ENCODE peak calls at places on chromosome X, in seven cellular contexts. B is Peyer's patch, R is stomach, N is uterus, M is prostate gland, K is heart left ventricle, C is right lobe of liver. F is an unnamed sample. For H3K9me3, the result is how much of the 10 kb centered on the place peaks cover.

GRCh38 chrX:49053223-49054072 is 5.4 kb upstream of the CCDC120 start:
- DNase-seq in M (peak), B (peak), N (peak), C (no peak), K (peak), R (peak), F (peak)

GRCh38 chrX:135327299-135327698 is 18.0 kb downstream of the ETDC start:
- DNase-seq in M (no peak), R (no peak), B (no peak), K (no peak), N (no peak), C (no peak), F (no peak)

GRCh38 chrX:138691186-138691585 is 20.3 kb downstream of the FGF13 start:
- DNase-seq in M (no peak), R (no peak), N (no peak), K (no peak), C (no peak), B (no peak), F (no peak)

GRCh38 chrX:69503835-69504625 is at the start of gene NALF2:
- DNase-seq in B (no peak), K (peak), N (no peak), R (peak), C (peak), M (peak), F (peak)

GRCh38 chrX:131739823-131740222 is 195.9 kb downstream of the OR13H1 start:
- DNase-seq in M (no peak), B (no peak), C (no peak), K (no peak), R (no peak), N (no peak), F (no peak)

GRCh38 chrX:19225906-19226305 is 103.6 kb upstream of the ADGRG2 start:
- DNase-seq in N (no peak), K (no peak), C (no peak), B (no peak), M (peak), R (no peak), F (no peak)

GRCh38 chrX:1380672-1381233 is 11.2 kb downstream of the SLC25A6 start:
- DNase-seq in B (peak), K (no peak), R (peak), C (peak), M (no peak), N (no peak), F (peak)

GRCh38 chrX:66002832-66003680 is 36.8 kb downstream of the VSIG4 start:
- DNase-seq in R (no peak), C (no peak), B (no peak), K (no peak), M (no peak), N (no peak), F (no peak)

GRCh38 chrX:63718010-63718694 is 66.9 kb downstream of the ARHGEF9 start:
- DNase-seq in M (no peak), N (no peak), B (no peak), C (no peak), K (no peak), R (no peak), F (no peak)

GRCh38 chrX:154044045-154044444 is 24.3 kb upstream of the IRAK1 start:
- DNase-seq in N (no peak), C (no peak), R (no peak), B (no peak), M (no peak), K (no peak), F (no peak)

GRCh38 chrX:119236599-119237525 is 777 bp downstream of the PGRMC1 start:
- DNase-seq in M (peak), R (peak), B (peak), N (peak), C (peak), K (no peak), F (peak)

GRCh38 chrX:11319689-11320302 is 26.6 kb downstream of the AMELX start:
- DNase-seq in R (no peak), M (no peak), K (no peak), C (no peak), B (no peak), N (no peak), F (no peak)

GRCh38 chrX:19326567-19326966 is 17.2 kb upstream of the PDHA1 start:
- DNase-seq in K (no peak), B (no peak), C (no peak), R (no peak), M (no peak), N (no peak), F (peak)

GRCh38 chrX:115362334-115363095 is 73.0 kb downstream of the LUZP4 start:
- DNase-seq in C (no peak), R (no peak), N (no peak), M (no peak), K (no peak), B (no peak), F (no peak)

GRCh38 chrX:136065044-136065671 is 79.9 kb downstream of the SLC9A6 start:
- DNase-seq in K (peak), R (no peak), N (peak), M (no peak), B (no peak), C (no peak), F (peak)

GRCh38 chrX:133365886-133366611 is 49.2 kb downstream of the GPC4 start:
- DNase-seq in M (no peak), C (no peak), B (no peak), K (no peak), R (no peak), N (no peak), F (no peak)

GRCh38 chrX:74449937-74450330 is 28.6 kb downstream of the SLC16A2 start:
- DNase-seq in R (no peak), B (no peak), K (no peak), C (no peak), N (no peak), M (no peak), F (no peak)

GRCh38 chrX:129724767-129725166 is 14.0 kb upstream of the XPNPEP2 start:
- DNase-seq in M (no peak), N (no peak), B (no peak), R (no peak), C (no peak), K (no peak), F (no peak)

GRCh38 chrX:9466115-9466495 is 1.2 kb downstream of the TBL1X start:
- DNase-seq in R (peak), K (peak), C (peak), N (peak), B (peak), M (peak), F (peak)

GRCh38 chrX:70168238-70169188 is 8.8 kb upstream of the DGAT2L6 start:
- DNase-seq in N (peak), K (no peak), M (no peak), C (no peak), B (no peak), R (no peak), F (peak)

GRCh38 chrX:13717697-13718483 is 16.5 kb downstream of the TRAPPC2 start:
- DNase-seq in R (no peak), M (no peak), N (peak), K (no peak), B (no peak), C (no peak), F (no peak)

GRCh38 chrX:139091878-139092277 is 380.4 kb upstream of the FGF13 start:
- DNase-seq in N (no peak), C (no peak), K (no peak), R (no peak), M (no peak), B (no peak), F (no peak)

GRCh38 chrX:121641560-121641959 is 594.1 kb downstream of the GLUD2 start:
- DNase-seq in K (no peak), C (no peak), N (no peak), M (no peak), R (no peak), B (no peak), F (no peak)

GRCh38 chrX:154370300-154370881 is 4.0 kb downstream of the FLNA start:
- DNase-seq in R (no peak), B (no peak), N (no peak), K (no peak), C (no peak), M (no peak), F (no peak)

GRCh38 chrX:131792356-131792749 is 230.7 kb upstream of the STK26 start:
- DNase-seq in M (no peak), C (peak), B (peak), R (peak), N (peak), K (peak), F (peak)

DNA sequence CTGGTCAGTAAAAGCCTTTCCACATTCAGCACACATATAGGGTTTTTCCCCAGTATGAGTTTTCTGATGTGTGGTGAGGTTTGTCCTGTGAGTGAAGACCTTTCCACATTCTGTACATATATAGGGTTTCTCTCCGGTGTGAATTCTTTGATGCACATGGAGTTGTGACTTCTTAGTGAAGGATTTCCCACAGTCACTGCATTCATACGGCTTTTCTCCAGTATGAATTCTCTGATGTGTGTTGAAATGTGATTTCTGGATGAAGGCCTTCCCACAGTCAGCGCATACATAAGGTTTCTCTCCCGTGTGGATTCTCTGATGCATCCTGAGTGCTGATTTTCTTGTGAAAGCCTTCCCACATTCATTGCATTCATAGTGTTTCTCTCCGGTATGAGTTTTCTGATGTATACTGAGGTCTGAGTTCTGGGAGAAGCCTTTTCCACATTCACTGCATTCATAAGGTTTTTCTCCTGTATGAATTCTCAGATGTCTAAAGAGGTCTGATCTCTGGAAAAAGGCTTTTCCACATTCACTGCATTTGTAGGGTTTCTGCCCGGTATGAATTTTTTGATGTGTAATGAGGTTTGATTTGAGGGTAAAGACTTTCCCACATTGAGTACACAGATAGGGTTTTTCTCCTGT is 34.7 kb downstream of the ZNF41 start:
- DNase-seq in R (no peak), M (no peak), C (no peak), K (no peak), N (no peak), B (no peak), F (no peak)
- H3K9me3 ChIP-seq in R (half or more), M (under half), C (under half), K (under half), N (under half), B (under half), F (under half)

GRCh38 chrX:107684956-107685385 is 56.7 kb downstream of the PRPS1 start:
- DNase-seq in R (peak), K (peak), C (peak), B (peak), N (peak), M (peak), F (peak)

GRCh38 chrX:107686026-107686425 is 57.7 kb downstream of the PRPS1 start:
- DNase-seq in R (no peak), M (no peak), C (no peak), B (no peak), N (no peak), K (no peak), F (no peak)

GRCh38 chrX:107683124-107683895 is 55.0 kb downstream of the PRPS1 start:
- DNase-seq in B (no peak), K (no peak), N (peak), C (no peak), R (peak), M (peak), F (peak)

GRCh38 chrX:107686792-107687191 is 58.5 kb downstream of the PRPS1 start:
- DNase-seq in C (no peak), B (no peak), N (no peak), R (no peak), K (no peak), M (no peak), F (no peak)

DNA sequence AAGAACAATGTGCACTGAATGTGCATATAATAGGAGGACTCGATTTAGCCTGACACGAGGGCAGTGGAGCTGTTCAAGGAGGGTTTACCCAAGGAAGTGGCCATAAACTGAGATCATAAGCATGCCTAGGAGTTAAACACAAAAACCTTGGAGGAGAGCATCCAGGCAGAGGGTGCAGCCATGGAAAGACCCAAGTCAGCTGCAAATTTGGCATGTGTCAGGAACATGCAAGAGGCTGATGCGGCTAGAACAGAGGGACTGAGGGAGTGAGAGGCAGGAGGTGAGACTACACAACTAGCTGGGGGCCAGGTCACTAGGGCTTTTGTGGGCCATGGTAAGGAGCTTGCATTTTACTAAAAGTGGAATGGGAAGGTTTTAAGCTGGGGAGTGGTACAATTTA is 55.6 kb downstream of the PRPS1 start:
- DNase-seq in C (no peak), M (no peak), K (no peak), R (no peak), N (peak), B (no peak), F (no peak)
- TF ChIP-seq POLR2A in C (no peak), M (no peak), K (no peak), R (no peak), N (no peak), B (no peak), F (no peak)

GRCh38 chrX:71998836-71999509 is 88.3 kb downstream of the NHSL2 start:
- DNase-seq in M (no peak), B (peak), K (peak), C (no peak), N (peak), R (peak), F (peak)
- H3K9me3 ChIP-seq in M (under half), B (under half), K (under half), C (under half), N (under half), R (under half), F (under half)

GRCh38 chrX:25013593-25014365 is 2.0 kb downstream of the ARX start:
- DNase-seq in M (no peak), R (no peak), K (no peak), B (no peak), N (no peak), C (no peak), F (no peak)

GRCh38 chrX:25016938-25017598 is 1.3 kb upstream of the ARX start:
- DNase-seq in R (no peak), C (no peak), B (no peak), K (no peak), M (no peak), N (no peak), F (no peak)

GRCh38 chrX:25016361-25016671 is 551 bp upstream of the ARX start:
- DNase-seq in B (no peak), M (no peak), N (no peak), C (no peak), K (no peak), R (no peak), F (no peak)

GRCh38 chrX:25014366-25014838 is 1.4 kb downstream of the ARX start:
- DNase-seq in R (no peak), C (no peak), N (no peak), M (no peak), K (no peak), B (no peak), F (no peak)

DNA sequence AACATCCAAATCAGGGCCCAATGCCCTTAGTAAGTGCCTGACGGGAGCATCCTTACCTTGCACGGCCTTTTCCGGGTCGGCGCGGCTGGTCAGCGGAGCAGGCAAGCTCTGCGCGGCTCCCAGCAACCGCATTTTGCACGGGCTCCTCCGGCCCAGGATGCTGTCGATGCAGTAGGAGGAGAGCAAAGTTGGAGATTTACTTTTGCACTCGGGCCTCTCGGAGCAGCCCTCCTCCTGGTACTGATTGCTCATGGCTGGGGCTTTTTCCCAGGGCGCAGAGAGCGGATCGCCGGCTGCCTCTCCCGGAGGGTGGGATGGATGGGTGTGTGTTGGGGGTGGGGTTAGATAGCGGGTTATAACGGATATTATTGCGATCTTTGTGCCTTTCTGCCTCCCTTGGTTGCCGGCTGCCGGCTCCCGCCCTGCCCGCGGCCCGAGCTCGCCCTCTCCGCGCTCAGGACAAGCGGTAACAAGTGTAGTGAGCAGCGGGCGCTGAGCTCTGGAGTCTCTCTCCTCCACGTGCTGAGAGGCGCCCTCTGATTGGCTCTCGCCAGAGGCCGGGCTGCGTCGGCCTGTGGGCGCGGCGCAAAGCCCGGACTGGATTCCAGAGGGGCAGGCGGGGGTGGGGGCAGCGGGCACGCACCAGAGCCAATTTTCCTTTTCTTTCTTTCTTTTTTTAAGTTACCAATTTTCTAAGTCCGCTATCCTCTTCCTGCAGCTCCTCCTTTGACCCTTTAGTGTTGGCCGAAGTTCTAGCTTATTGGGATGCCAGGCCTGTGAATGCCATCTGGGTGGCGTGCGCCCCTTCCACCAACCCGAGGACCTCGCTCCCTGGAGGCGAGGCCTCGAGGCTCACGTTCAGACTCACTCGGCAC is at the start of gene ARX:
- DNase-seq in B (no peak), C (peak), M (no peak), R (no peak), N (no peak), K (peak), F (peak)
- TF ChIP-seq POLR2A in B (no peak), C (no peak), M (no peak), R (no peak), N (no peak), K (no peak), F (no peak)

GRCh38 chrX:39283239-39283638 is 482.0 kb downstream of the MID1IP1 start:
- DNase-seq in N (no peak), M (no peak), B (no peak), R (no peak), K (no peak), C (no peak), F (no peak)
- H3K9me3 ChIP-seq in N (under half), M (under half), B (under half), R (under half), K (under half), C (under half), F (under half)